ENCODE peak calls at places on chromosome 3, in seven cellular contexts. C is tibial artery; Z is CD8-positive, alpha-beta T cell; Q is body of pancreas; V is HL-60; I is brain microvascular endothelial cell; E is gastrocnemius medialis. K is an unnamed sample.

GRCh38 chr3:152322756-152323155 is 54.0 kb downstream of the MBNL1 start:
- DNase-seq in C (no peak), Z (no peak), Q (no peak), E (no peak), V (peak), I (no peak), K (no peak)

GRCh38 chr3:36991923-36992805 is 767 bp downstream of the EPM2AIP1 start:
- DNase-seq in C (no peak), I (peak), Q (peak), E (peak), V (peak), Z (peak), K (no peak)

GRCh38 chr3:122754867-122755835 is 38.5 kb downstream of the HSPBAP1 start:
- DNase-seq in V (peak), I (peak), C (no peak), Z (no peak), Q (peak), E (no peak), K (no peak)

GRCh38 chr3:172913911-172914730 is 163.6 kb downstream of the ECT2 start:
- DNase-seq in Q (no peak), E (no peak), C (no peak), V (no peak), I (no peak), Z (no peak), K (no peak)

GRCh38 chr3:150490212-150490611 is 56.1 kb downstream of the SERP1 start:
- DNase-seq in C (no peak), I (no peak), Z (no peak), E (no peak), V (no peak), Q (no peak), K (no peak)

GRCh38 chr3:108202834-108203233 is 19.4 kb downstream of the IFT57 start:
- DNase-seq in V (no peak), Q (peak), E (no peak), Z (no peak), C (no peak), I (no peak), K (no peak)

GRCh38 chr3:4721511-4721911 is 228.4 kb downstream of the ITPR1 start:
- DNase-seq in I (peak), Z (no peak), Q (no peak), C (no peak), V (no peak), E (no peak), K (no peak)

GRCh38 chr3:52278510-52279069 is at the start of gene WDR82:
- DNase-seq in I (peak), C (peak), E (peak), Q (peak), Z (peak), V (peak), K (peak)

GRCh38 chr3:196600359-196600758 is 31.9 kb downstream of the FBXO45 start:
- DNase-seq in Z (no peak), V (no peak), E (no peak), I (no peak), C (no peak), Q (no peak), K (no peak)

GRCh38 chr3:70849911-70850699 is 537.7 kb upstream of the MDFIC2 start:
- DNase-seq in I (peak), Z (no peak), Q (peak), C (no peak), V (no peak), E (peak), K (no peak)

GRCh38 chr3:141561426-141562034 is 74.7 kb downstream of the RASA2 start:
- DNase-seq in C (no peak), Q (peak), Z (no peak), E (no peak), V (peak), I (peak), K (no peak)

GRCh38 chr3:70716832-70717231 is 404.4 kb upstream of the MDFIC2 start:
- DNase-seq in E (peak), I (peak), Z (no peak), C (no peak), V (no peak), Q (peak), K (no peak)

GRCh38 chr3:182739619-182740018 is 53.7 kb upstream of the ATP11B start:
- DNase-seq in V (no peak), I (peak), Q (no peak), C (no peak), Z (no peak), E (no peak), K (no peak)

GRCh38 chr3:188946837-188947236 is 224.9 kb upstream of the TPRG1 start:
- DNase-seq in Z (no peak), I (no peak), Q (no peak), V (no peak), E (no peak), C (no peak), K (no peak)

GRCh38 chr3:39180546-39181346 is 11.6 kb downstream of the XIRP1 start:
- DNase-seq in V (peak), Q (peak), C (peak), I (peak), Z (peak), E (peak), K (no peak)

GRCh38 chr3:107416886-107417285 is 39.6 kb downstream of the CCDC54 start:
- DNase-seq in I (no peak), V (no peak), Q (no peak), E (no peak), C (no peak), Z (no peak), K (no peak)

GRCh38 chr3:115062412-115062956 is 84.6 kb downstream of the ZBTB20 start:
- DNase-seq in Q (no peak), E (no peak), Z (no peak), C (no peak), V (no peak), I (no peak), K (no peak)

GRCh38 chr3:129597087-129597791 is 9.2 kb downstream of the PLXND1 start:
- DNase-seq in Q (no peak), I (peak), Z (no peak), E (no peak), C (peak), V (peak), K (no peak)

GRCh38 chr3:145798691-145799550 is 362.1 kb downstream of the PLOD2 start:
- DNase-seq in I (no peak), Z (no peak), C (no peak), E (no peak), Q (no peak), V (no peak), K (no peak)

GRCh38 chr3:145801699-145802098 is 359.3 kb downstream of the PLOD2 start:
- DNase-seq in I (no peak), C (no peak), Z (no peak), V (no peak), E (no peak), Q (no peak), K (no peak)

GRCh38 chr3:145798005-145798404 is 363.0 kb downstream of the PLOD2 start:
- DNase-seq in V (no peak), I (no peak), Q (peak), E (no peak), C (no peak), Z (no peak), K (no peak)
- H3K27ac ChIP-seq in V (no peak), I (no peak), Q (no peak), E (no peak), C (no peak), Z (no peak), K (no peak)

DNA sequence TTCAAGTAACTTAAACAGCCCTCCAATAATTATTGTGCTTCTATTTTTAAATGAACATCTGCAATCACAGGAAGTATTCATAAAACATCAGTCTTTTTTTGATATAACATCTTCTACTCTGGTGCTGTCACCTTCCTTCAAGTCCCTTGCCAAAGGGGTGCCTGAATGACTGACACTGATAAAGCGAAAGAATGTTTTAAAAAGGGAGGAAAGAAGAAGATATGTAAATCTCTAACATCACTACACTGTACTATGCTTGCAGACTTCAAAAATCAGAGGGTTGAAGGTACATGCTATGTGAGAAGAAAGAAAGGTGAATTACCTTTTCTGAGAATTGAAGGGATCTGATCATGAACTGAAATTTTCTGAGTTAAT is 253.7 kb downstream of the ZPLD1 start:
- DNase-seq in Q (no peak), C (no peak), V (no peak), E (no peak), Z (no peak), I (no peak), K (no peak)
- H3K27ac ChIP-seq in Q (no peak), C (no peak), V (no peak), E (no peak), Z (no peak), I (no peak), K (no peak)

DNA sequence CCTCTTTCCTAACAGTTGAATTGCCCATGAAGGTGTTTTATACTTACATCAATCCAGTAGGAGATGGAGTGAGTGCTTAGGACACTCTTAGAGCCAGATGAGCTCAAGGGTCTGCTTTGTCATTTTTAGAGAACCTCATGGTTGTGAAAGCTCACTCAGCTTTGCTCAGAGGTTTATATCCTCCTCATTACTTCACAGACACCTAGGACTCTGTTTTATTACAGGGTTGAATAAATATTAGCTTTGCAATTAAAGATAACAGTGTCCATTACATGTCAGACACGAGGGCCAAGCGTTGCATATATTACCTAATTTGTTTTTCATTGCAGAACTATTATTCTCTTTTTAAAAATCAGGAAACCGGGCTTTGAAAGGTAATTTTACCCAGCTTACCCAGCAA is 16.2 kb downstream of the MAP6D1 start:
- DNase-seq in Q (peak), V (no peak), E (no peak), I (no peak), C (no peak), Z (no peak), K (no peak)
- H3K27ac ChIP-seq in Q (peak), V (no peak), E (no peak), I (no peak), C (no peak), Z (no peak), K (peak)

DNA sequence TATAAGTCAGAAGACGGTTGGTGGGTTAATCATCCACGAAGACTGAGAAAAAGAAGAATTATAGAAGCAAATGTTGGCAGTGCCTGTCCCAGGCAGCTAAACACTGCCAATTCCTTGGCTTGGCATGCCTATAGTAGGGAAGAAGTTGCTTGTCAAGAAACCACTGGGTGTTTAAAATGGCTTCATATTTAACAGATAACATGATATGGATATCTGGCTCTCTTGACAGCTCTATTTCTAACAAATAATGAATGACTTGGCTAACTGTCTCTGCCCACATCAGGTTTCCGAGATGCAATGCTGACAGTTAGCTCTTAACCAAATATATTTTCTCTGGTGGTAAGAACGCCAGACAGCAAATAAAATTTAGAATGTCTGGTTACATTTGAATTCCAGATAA is 341.7 kb upstream of the KCNMB2 start:
- DNase-seq in I (no peak), Z (no peak), E (no peak), V (no peak), C (no peak), Q (no peak), K (no peak)
- H3K27ac ChIP-seq in I (no peak), Z (no peak), E (peak), V (no peak), C (peak), Q (no peak), K (no peak)

GRCh38 chr3:48811524-48811923 is 36.1 kb downstream of the PRKAR2A start:
- DNase-seq in I (no peak), E (no peak), Q (no peak), Z (no peak), C (no peak), V (no peak), K (no peak)
- H3K27ac ChIP-seq in I (no peak), E (no peak), Q (no peak), Z (peak), C (no peak), V (peak), K (no peak)